ENCODE peak calls at places on chromosome 4, in nine cellular contexts. D is GM23248, K is MM.1S, U is vagina, J is fibroblast of lung, R is HFF-Myc, X is Karpas-422, W is pancreas, V is epithelial cell of esophagus. O is an unnamed sample.

GRCh38 chr4:116925900-116926457 is 159.4 kb downstream of the TRAM1L1 start:
- DNase-seq in V (peak; percentile 15), J (no peak), W (peak; percentile 69), D (no peak), U (no peak), X (no peak), K (no peak), R (no peak), O (no peak)

GRCh38 chr4:146245899-146246298 is 31.6 kb downstream of the REELD1 start:
- DNase-seq in D (peak; percentile 47), W (no peak), R (no peak), U (no peak), K (no peak), X (no peak), J (peak; percentile 39), V (no peak), O (no peak)

GRCh38 chr4:128308986-128309385 is 21.4 kb upstream of the PGRMC2 start:
- DNase-seq in W (no peak), K (no peak), V (no peak), D (no peak), U (no peak), R (no peak), J (peak; percentile 26), X (no peak), O (no peak)

GRCh38 chr4:89253935-89254334 is 53.7 kb downstream of the GPRIN3 start:
- DNase-seq in K (no peak), R (no peak), V (no peak), D (no peak), W (no peak), J (no peak), X (no peak), U (no peak), O (no peak)

GRCh38 chr4:183249854-183250253 is 70.2 kb downstream of the CLDN22 start:
- DNase-seq in V (peak; percentile 55), W (no peak), X (no peak), R (peak; percentile 14), D (peak; percentile 66), J (peak; percentile 58), K (peak; percentile 42), U (no peak), O (peak; percentile 23)

GRCh38 chr4:169988252-169988651 is 37.9 kb downstream of the MFAP3L start:
- DNase-seq in W (no peak), J (no peak), V (no peak), R (no peak), U (no peak), K (no peak), D (peak; percentile 36), X (no peak), O (no peak)

GRCh38 chr4:1576200-1576960 is 107.7 kb downstream of the FAM53A start:
- DNase-seq in D (no peak), R (no peak), U (no peak), K (no peak), J (no peak), X (no peak), V (no peak), W (peak; percentile 43), O (no peak)

GRCh38 chr4:41939016-41939623 is 3.9 kb downstream of the TMEM33 start:
- DNase-seq in V (peak; percentile 98), U (no peak), W (no peak), J (peak; percentile 39), R (no peak), X (no peak), K (no peak), D (peak; percentile 14), O (no peak)

GRCh38 chr4:81844717-81845116 is 373.0 kb upstream of the RASGEF1B start:
- DNase-seq in W (peak; percentile 70), X (peak; percentile 81), R (peak; percentile 44), D (peak; percentile 76), J (peak; percentile 80), U (no peak), K (peak; percentile 86), V (peak; percentile 80), O (peak; percentile 66)

GRCh38 chr4:72209600-72209999 is 177.8 kb downstream of the NPFFR2 start:
- DNase-seq in U (no peak), J (no peak), V (peak; percentile 87), R (no peak), X (no peak), W (no peak), D (no peak), K (no peak), O (no peak)

GRCh38 chr4:183586824-183587223 is 72.2 kb downstream of the RWDD4 start:
- DNase-seq in J (no peak), D (no peak), R (no peak), W (no peak), U (no peak), V (no peak), X (no peak), K (no peak), O (no peak)

GRCh38 chr4:186192068-186192751 is 843 bp downstream of the CYP4V2 start:
- DNase-seq in J (peak; percentile 51), K (peak; percentile 15), V (peak; percentile 30), D (peak; percentile 66), R (no peak), W (no peak), X (peak; percentile 59), U (no peak), O (peak; percentile 45)

GRCh38 chr4:85707591-85707990 is 232.6 kb downstream of the ARHGAP24 start:
- DNase-seq in D (peak; percentile 33), K (peak; percentile 16), J (no peak), W (no peak), X (no peak), R (no peak), U (no peak), V (no peak), O (no peak)

GRCh38 chr4:48898733-48899431 is 7.7 kb downstream of the OCIAD2 start:
- DNase-seq in R (no peak), D (no peak), W (no peak), K (no peak), X (peak; percentile 54), U (no peak), J (peak; percentile 20), V (no peak), O (no peak)

GRCh38 chr4:25863347-25863784 is 578 bp upstream of the SEL1L3 start:
- DNase-seq in X (peak; percentile 63), W (peak; percentile 86), U (no peak), R (no peak), V (no peak), D (no peak), J (no peak), K (no peak), O (no peak)
- H3K4me3 ChIP-seq in X (peak overlapping the region; percentile 80), W (peak overlapping the region; percentile 2), U (peak overlapping the region; percentile 77), R (peak overlapping the region; percentile 33), V (peak overlapping the region; percentile 34), D (peak overlapping the region; percentile 38), J (peak overlapping the region; percentile 49), K (peak overlapping the region; percentile 47), O (peak overlapping the region; percentile 50)

DNA sequence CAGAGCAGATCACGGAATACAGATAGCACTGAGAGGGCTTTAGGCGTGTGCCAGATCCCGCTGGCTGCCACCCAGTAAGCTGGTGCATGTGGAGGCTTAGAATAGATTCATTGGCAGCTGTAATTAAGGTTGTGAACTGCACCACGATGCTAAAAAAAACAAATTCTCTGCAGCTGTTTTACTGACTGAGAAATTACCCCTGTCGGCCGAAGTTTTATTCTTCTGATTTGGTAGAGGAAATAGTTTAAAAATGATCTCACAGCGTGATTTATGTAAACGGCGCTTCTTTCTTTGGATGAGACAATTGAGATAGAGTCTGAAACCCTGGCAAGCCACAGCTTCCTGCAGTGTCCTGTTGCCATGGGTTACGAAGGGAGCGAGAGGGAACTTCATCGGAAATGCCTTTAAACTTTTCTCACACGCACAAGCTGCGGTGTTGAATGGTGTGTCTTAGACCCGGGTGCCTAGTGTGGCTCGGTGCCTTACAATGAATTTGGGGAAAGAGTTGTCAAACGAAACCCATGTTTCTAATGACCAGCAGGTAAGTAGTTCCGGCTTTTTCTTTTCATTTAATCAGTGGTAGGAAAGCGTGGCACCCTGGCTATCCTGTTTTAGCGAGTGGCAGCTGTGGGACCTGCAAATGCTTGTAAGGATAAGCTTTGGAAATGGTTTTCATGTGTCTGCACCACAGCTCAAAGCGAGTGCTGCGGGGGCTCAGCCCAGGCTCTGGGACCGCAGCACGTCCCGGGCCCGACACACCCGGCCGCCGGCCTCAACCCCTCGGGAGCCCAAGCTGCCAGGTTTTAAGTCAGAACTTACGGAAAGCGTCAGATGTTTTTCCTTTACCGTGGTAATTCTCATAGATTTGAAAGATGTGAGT is 71.7 kb upstream of the HGFAC start:
- DNase-seq in X (no peak), R (peak; percentile 52), W (no peak), K (peak; percentile 25), D (peak; percentile 96), V (peak; percentile 59), J (peak; percentile 62), U (no peak), O (peak; percentile 90)
- H3K4me3 ChIP-seq in X (no peak overlapping the region), R (peak overlapping the region; percentile 43), W (no peak overlapping the region), K (no peak overlapping the region), D (peak overlapping the region; percentile 69), V (no peak overlapping the region), J (peak overlapping the region; percentile 20), U (no peak overlapping the region), O (peak overlapping the region; percentile 45)

GRCh38 chr4:38514465-38515146 is 149.4 kb upstream of the KLF3 start:
- DNase-seq in U (no peak), V (no peak), X (no peak), R (no peak), K (no peak), J (no peak), W (no peak), D (no peak), O (no peak)

GRCh38 chr4:38511702-38512101 is 152.3 kb upstream of the KLF3 start:
- DNase-seq in J (no peak), D (no peak), U (no peak), V (no peak), X (no peak), W (no peak), K (no peak), R (no peak), O (no peak)

GRCh38 chr4:38510201-38510600 is 153.8 kb upstream of the KLF3 start:
- DNase-seq in V (no peak), W (no peak), R (no peak), K (no peak), J (no peak), D (no peak), U (no peak), X (no peak), O (no peak)

GRCh38 chr4:38509551-38509950 is 154.4 kb upstream of the KLF3 start:
- DNase-seq in D (no peak), K (no peak), W (no peak), X (no peak), U (no peak), V (no peak), J (no peak), R (no peak), O (peak; percentile 46)

DNA sequence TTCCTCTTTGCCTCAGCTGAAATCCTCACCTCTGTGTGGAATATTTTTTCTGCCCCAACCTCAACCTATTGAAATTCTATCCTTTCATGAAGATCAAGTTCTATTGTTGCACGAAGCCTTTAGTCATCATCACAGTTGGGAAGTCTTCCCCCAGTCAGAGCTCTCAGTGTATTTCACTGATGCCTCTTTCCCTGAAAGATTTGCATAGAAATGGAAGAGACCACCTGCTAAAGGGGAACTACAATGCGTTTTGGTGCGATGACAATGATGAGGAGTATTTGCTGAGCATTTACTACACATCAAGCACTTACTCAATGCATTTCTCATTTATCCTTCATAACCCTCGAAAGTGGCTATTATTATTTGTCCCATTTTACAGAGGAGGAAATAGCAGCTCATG is 151.2 kb upstream of the KLF3 start:
- DNase-seq in V (no peak), D (no peak), J (no peak), W (no peak), X (no peak), U (no peak), R (no peak), K (no peak), O (no peak)
- H3K4me3 ChIP-seq in V (no peak overlapping the region), D (no peak overlapping the region), J (no peak overlapping the region), W (no peak overlapping the region), X (no peak overlapping the region), U (no peak overlapping the region), R (no peak overlapping the region), K (no peak overlapping the region), O (no peak overlapping the region)

GRCh38 chr4:164384416-164384815 is 369.5 kb upstream of the SMIM31 start:
- DNase-seq in X (no peak), R (no peak), K (no peak), J (no peak), D (no peak), U (no peak), W (no peak), V (no peak), O (no peak)
- H3K4me3 ChIP-seq in X (no peak overlapping the region), R (no peak overlapping the region), K (no peak overlapping the region), J (no peak overlapping the region), D (no peak overlapping the region), U (no peak overlapping the region), W (no peak overlapping the region), V (no peak overlapping the region), O (no peak overlapping the region)

O was measured in Jurkat, Clone E6-1.